ENCODE peak calls at places on chromosomes 1 and 21, in five cellular contexts. G, I, N, H and B are unnamed samples.

GRCh38 chr1:109630081-109630880 is 10.6 kb downstream of the AMPD2 start:
- DNase-seq in N (no peak), I (no peak), G (no peak), H (peak; percentile 53), B (no peak)

GRCh38 chr1:200342511-200343400 is 67.1 kb downstream of the ZNF281 start:
- DNase-seq in N (peak; percentile 56), I (no peak), G (no peak), H (no peak), B (no peak)

GRCh38 chr1:202283991-202284390 is 57.7 kb downstream of the UBE2T start:
- DNase-seq in N (peak; percentile 62), H (no peak), G (no peak), I (no peak), B (no peak)

GRCh38 chr21:43287974-43288755 is 119.4 kb downstream of the CRYAA start:
- DNase-seq in H (no peak), I (peak; percentile 44), N (no peak), G (no peak), B (peak; percentile 75)

GRCh38 chr1:21100496-21100895 is 76.2 kb downstream of the EIF4G3 start:
- DNase-seq in H (no peak), N (peak; percentile 70), I (no peak), G (no peak), B (no peak)

GRCh38 chr1:28236656-28237331 is 870 bp downstream of the ATP5IF1 start:
- DNase-seq in G (no peak), I (no peak), H (peak; percentile 8), N (no peak), B (peak; percentile 18)

GRCh38 chr1:157156058-157156541 is 17.9 kb upstream of the ETV3 start:
- DNase-seq in G (peak; percentile 71), N (peak; percentile 71), I (peak; percentile 75), H (peak; percentile 91), B (peak; percentile 71)

GRCh38 chr1:206957639-206958038 is 11.4 kb upstream of the PIGR start:
- DNase-seq in N (no peak), H (no peak), G (no peak), I (no peak), B (no peak)

GRCh38 chr21:43195131-43196021 is 26.6 kb downstream of the CRYAA start:
- DNase-seq in G (no peak), H (no peak), I (peak; percentile 27), N (peak; percentile 70), B (peak; percentile 20)

GRCh38 chr1:110783292-110783918 is 89.5 kb upstream of the CD53 start:
- DNase-seq in G (peak; percentile 39), N (peak; percentile 69), H (peak; percentile 67), I (peak; percentile 60), B (peak; percentile 66)

GRCh38 chr1:113811353-113811887 is 856 bp downstream of the RSBN1 start:
- DNase-seq in H (peak; percentile 82), I (peak; percentile 28), G (peak; percentile 4), N (peak; percentile 30), B (peak; percentile 39)

GRCh38 chr1:69551476-69552324 is 16.0 kb upstream of the LRRC7 start:
- DNase-seq in H (peak; percentile 3), N (no peak), I (no peak), G (no peak), B (peak; percentile 79)

GRCh38 chr1:25037174-25038074 is 107.3 kb upstream of the RUNX3 start:
- DNase-seq in H (peak; percentile 70), N (peak; percentile 35), I (no peak), G (peak; percentile 25), B (peak; percentile 57)

GRCh38 chr1:28914228-28915035 is at the start of gene EPB41:
- DNase-seq in N (peak; percentile 95), G (peak; percentile 88), H (peak; percentile 98), I (peak; percentile 90), B (peak; percentile 99)

GRCh38 chr1:66728021-66728420 is 24.2 kb upstream of the DYNLT5 start:
- DNase-seq in H (no peak), I (no peak), G (no peak), N (peak; percentile 47), B (no peak)

DNA sequence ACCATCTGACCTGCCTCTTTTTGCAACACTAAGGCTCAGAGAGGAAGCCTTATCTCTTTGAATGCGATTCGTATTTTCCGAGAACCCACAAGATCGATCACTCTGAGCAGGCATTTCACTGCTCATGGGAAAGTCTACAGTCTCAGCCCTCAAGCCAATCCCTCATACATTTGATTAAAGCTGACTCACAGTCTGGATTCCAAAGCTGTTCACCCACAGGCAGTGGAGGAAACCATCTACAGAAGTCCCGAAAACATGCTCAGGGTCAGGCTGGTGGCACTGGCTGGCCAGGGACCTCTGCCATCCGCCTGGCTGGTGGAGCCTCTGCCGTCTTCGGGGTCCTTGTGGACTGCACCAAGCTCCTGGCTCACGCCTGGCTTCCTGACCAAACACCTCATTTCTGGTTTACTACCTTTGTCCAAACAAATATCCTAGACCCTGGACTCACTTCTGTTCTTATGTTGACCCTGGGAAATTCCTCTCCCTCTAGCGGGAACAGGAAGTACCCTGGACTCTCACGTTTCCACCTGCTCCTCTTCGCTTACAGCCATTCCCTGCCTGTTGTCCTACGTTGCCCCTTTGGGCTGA is 650.0 kb downstream of the SMYD3 start:
- DNase-seq in N (peak; percentile 78), I (no peak), G (no peak), H (no peak), B (no peak)
- H3K36me3 ChIP-seq in N (no peaks in the 10 kb centered on the region), I (no peaks in the 10 kb centered on the region), G (no peaks in the 10 kb centered on the region), H (no peaks in the 10 kb centered on the region), B (no peaks in the 10 kb centered on the region)

GRCh38 chr1:27144920-27145661 is 9.8 kb downstream of the SLC9A1 start:
- DNase-seq in H (no peak), G (no peak), N (peak; percentile 70), I (no peak), B (peak; percentile 91)
- H3K4me1 ChIP-seq in H (peaks cover 7% of the 10 kb centered on the region), G (peaks cover 34% of the 10 kb centered on the region), N (peaks cover 2% of the 10 kb centered on the region), I (peaks cover 29% of the 10 kb centered on the region), B (peaks cover 14% of the 10 kb centered on the region)

GRCh38 chr1:46184920-46185658 is 8.8 kb upstream of the P3R3URF start:
- DNase-seq in G (no peak), I (no peak), N (no peak), H (no peak), B (no peak)
- H3K36me3 ChIP-seq in G (no peaks in the 10 kb centered on the region), I (no peaks in the 10 kb centered on the region), N (peaks cover 6% of the 10 kb centered on the region), H (no peaks in the 10 kb centered on the region), B (peaks cover 10% of the 10 kb centered on the region)

DNA sequence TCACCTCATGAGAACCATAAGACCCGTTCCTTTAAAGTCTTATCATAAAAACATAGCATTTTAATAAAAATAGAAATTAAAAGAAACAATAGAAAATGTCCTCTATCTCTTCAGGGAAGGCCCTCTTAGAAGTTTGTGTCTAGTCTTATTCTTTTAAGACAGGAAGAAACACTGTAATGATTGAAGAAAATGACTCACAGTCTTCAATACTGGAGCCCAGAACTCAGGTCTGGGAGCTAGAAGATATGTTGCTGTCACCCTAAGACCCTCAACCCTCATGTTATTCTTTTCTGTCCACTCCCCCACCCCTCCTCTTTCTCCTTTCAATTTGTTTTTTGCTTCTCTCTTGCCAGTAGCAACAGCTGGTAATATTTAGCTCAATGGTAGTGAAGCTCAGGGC is 12.1 kb downstream of the DUSP10 start:
- DNase-seq in I (no peak), H (no peak), G (no peak), N (no peak), B (no peak)
- H3K4me1 ChIP-seq in I (peaks cover 58% of the 10 kb centered on the region), H (peaks cover 7% of the 10 kb centered on the region), G (peaks cover 45% of the 10 kb centered on the region), N (peaks cover 20% of the 10 kb centered on the region), B (no peaks in the 10 kb centered on the region)

GRCh38 chr1:155691992-155692528 is 3.2 kb downstream of the DAP3 start:
- DNase-seq in N (no peak), G (no peak), H (no peak), I (no peak), B (no peak)

GRCh38 chr1:155694167-155694566 is 5.3 kb downstream of the DAP3 start:
- DNase-seq in G (no peak), H (no peak), I (no peak), N (no peak), B (no peak)

DNA sequence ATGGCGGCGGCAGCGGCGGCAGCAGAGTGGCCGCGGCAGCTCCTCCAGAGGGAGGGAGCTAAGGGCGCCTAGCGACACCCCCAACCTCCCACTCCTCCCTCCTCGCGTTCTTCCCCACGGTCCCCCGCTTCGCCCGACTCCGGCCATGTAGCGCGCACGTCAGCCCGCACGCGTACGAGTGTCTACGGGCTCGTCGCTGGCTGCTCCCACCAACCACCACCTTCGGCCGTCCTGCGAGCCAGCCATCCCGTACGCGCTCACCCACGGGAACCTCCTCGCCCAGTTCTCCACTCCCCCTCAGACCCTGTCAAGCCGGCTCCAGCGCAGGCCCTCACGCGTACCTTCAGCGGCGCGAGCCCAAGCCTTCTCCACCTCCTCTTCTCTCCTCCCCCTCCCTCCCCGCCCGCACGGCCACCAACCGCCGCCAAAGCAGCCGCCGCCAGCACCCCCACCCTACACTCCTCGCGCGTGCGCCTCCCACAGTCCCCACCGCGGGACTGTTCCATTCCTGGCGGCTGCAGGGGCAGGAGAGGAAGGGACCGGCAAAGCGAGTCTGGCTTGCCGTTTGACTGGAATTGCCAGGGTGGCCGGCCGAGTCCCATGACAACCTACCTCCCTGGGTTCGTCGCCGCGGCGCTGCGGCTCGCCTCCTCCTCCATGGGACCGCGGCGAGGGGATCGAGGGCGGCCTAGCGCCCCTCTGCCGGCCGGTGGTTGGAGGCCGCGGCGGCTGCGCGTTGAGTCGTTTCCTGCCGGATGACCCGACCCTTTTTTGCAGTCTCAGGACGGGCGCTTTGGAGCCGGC is at the start of the genes DAP3 and YY1AP1:
- DNase-seq in I (peak; percentile 91), H (peak; percentile 93), N (peak; percentile 94), G (peak; percentile 84), B (peak; percentile 88)
- H3K36me3 ChIP-seq in I (no peaks in the 10 kb centered on the region), H (peaks cover 10% of the 10 kb centered on the region), N (peaks cover 6% of the 10 kb centered on the region), G (no peaks in the 10 kb centered on the region), B (peaks cover 30% of the 10 kb centered on the region)

GRCh38 chr1:243710467-243710866 is 139.6 kb downstream of the AKT3 start:
- DNase-seq in N (no peak), H (no peak), I (no peak), G (no peak), B (no peak)
- H3K4me1 ChIP-seq in N (peaks cover 6% of the 10 kb centered on the region), H (peaks cover 19% of the 10 kb centered on the region), I (no peaks in the 10 kb centered on the region), G (no peaks in the 10 kb centered on the region), B (peaks cover 20% of the 10 kb centered on the region)

DNA sequence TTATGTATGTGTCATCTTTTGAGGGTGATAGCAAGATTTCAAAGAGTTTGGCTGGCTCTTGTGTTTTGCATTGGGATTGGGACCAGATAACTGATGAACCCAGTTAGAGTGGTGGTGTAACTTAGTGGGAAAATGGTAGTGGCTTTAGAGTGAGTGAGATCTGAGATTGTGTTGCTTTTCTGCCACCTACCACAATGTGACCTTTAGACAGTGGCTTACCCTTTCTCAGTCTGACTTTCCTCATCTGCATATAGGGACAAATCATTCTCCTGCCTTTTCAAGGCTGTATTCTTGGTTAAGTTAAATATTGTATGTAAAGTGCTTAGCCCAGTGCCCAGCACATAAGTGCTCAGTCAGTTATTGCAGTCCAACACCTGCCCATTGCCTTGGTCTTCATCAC is 31.3 kb downstream of the CENPF start:
- DNase-seq in G (no peak), H (no peak), N (no peak), I (no peak), B (no peak)
- H3K36me3 ChIP-seq in G (no peaks in the 10 kb centered on the region), H (peaks cover 58% of the 10 kb centered on the region), N (peaks cover 11% of the 10 kb centered on the region), I (no peaks in the 10 kb centered on the region), B (peaks cover 100% of the 10 kb centered on the region)

GRCh38 chr1:244093265-244093638 is 42.2 kb downstream of the ZBTB18 start:
- DNase-seq in H (no peak), G (no peak), N (no peak), I (no peak), B (no peak)
- H3K4me1 ChIP-seq in H (no peaks in the 10 kb centered on the region), G (no peaks in the 10 kb centered on the region), N (peaks cover 5% of the 10 kb centered on the region), I (peaks cover 19% of the 10 kb centered on the region), B (no peaks in the 10 kb centered on the region)